ENCODE peak calls at places on chromosome 21, in four cellular contexts. T is kidney epithelial cell, P is stomach, O is PC-9. F is an unnamed sample.

GRCh38 chr21:26374817-26375216 is 198.3 kb downstream of the CYYR1 start:
- DNase-seq in T (no peak), P (no peak), O (no peak), F (no peak)

GRCh38 chr21:25896657-25897056 is 161.9 kb downstream of the GABPA start:
- DNase-seq in T (no peak), P (no peak), O (no peak), F (no peak)

GRCh38 chr21:44592446-44593365 is at the start of gene KRTAP10-6:
- DNase-seq in T (no peak), P (no peak), O (no peak), F (no peak)

GRCh38 chr21:43289966-43290365 is 121.2 kb downstream of the CRYAA start:
- DNase-seq in T (no peak), P (no peak), O (no peak), F (no peak)

GRCh38 chr21:44299085-44299457 is 782 bp upstream of the PFKL start:
- DNase-seq in T (no peak), P (no peak), O (no peak), F (no peak)

GRCh38 chr21:44490816-44491215 is 35.5 kb downstream of the LRRC3 start:
- DNase-seq in T (no peak), P (no peak), O (no peak), F (no peak)

GRCh38 chr21:40335689-40336088 is 468.5 kb downstream of the PCP4 start:
- DNase-seq in T (no peak), P (no peak), O (no peak), F (no peak)

GRCh38 chr21:15121655-15122120 is 56.9 kb upstream of the NRIP1 start:
- DNase-seq in T (no peak), P (peak), O (no peak), F (no peak)

GRCh38 chr21:14010729-14011128 is 200.0 kb downstream of the LIPI start:
- DNase-seq in T (no peak), P (no peak), O (no peak), F (no peak)

GRCh38 chr21:28771790-28772501 is 220.7 kb downstream of the LTN1 start:
- DNase-seq in T (no peak), P (no peak), O (peak), F (peak)

GRCh38 chr21:28768753-28769152 is 223.9 kb downstream of the LTN1 start:
- DNase-seq in T (no peak), P (no peak), O (no peak), F (no peak)

GRCh38 chr21:28773036-28773435 is 219.6 kb downstream of the LTN1 start:
- DNase-seq in T (no peak), P (no peak), O (no peak), F (no peak)

GRCh38 chr21:28769683-28770082 is 223.0 kb downstream of the LTN1 start:
- DNase-seq in T (no peak), P (no peak), O (no peak), F (peak)

DNA sequence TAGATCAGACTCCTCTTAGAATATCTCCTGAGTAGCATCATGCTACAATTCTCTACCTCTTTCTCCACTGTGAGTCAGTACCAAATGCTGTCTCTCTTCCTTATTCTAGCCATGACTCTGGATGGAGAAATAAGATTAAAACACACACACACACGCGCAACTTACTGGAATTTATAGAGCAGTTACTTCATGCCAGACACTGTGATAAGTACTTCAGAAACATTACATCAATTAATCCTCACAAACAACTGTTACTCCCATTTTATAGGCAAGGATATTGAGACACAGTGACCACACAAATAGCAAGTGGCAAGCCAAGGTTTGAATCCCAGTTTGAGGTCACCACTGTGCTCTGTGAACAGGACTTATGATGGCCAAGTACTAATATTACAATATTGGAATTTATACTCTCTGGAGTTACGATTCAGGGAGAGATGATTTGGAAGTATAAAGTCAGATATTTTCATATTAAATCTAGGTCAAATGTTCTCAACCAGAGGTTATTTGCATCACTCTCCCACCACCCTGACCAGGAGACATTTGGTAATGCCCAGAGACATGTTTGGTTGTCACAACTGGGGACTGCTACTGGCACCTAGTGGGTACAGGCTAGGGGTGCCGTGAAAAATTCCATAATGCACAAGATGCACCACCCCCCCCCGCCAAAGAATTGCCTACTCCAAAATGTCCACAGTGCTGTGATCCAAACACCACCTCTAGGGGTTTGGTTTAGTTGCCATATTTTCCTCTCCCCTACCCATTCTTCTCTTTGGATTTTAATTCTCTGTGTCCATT is 221.6 kb downstream of the LTN1 start:
- DNase-seq in T (no peak), P (no peak), O (no peak), F (peak)
- H3K4me3 ChIP-seq in T (no peak), P (no peak), O (no peak), F (no peak)

GRCh38 chr21:38126677-38127271 is 130.0 kb upstream of the KCNJ15 start:
- DNase-seq in T (peak), P (peak), O (peak), F (no peak)
- TF ChIP-seq CTCF in T (peak), P (peak), O (peak), F (peak)

DNA sequence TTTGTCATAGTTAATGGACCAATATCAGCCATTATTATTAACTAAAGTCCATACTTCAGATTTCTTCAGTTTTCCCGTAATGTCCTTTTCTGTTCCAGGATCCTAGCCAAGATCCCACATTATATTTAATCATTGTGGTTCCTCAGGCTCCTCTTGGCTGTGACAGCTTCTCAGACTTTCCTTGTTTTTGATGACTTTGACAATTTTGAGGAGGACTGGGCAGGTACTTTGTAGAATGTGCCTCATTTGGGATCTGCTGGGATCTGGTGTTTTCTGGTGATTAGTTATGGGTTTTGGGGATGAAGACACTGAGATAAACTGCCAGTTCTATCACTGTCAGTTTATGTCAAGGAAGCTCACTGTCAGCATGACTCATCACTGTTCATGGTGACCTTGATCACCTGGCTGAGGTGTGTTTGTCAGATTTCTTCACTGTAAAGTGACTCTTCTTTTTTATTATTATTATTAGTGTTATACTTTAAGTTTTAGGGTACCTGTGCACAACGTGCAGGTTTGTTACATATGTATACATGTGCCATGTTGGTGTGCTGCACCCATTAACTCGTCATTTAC is 66.3 kb downstream of the PCBP3 start:
- DNase-seq in T (no peak), P (no peak), O (no peak), F (no peak)
- H3K4me3 ChIP-seq in T (no peak), P (no peak), O (no peak), F (no peak)

GRCh38 chr21:29626787-29627470 is 312.9 kb downstream of the GRIK1 start:
- DNase-seq in T (no peak), P (no peak), O (no peak), F (no peak)
- TF ChIP-seq CTCF in T (no peak), P (no peak), O (no peak), F (no peak)

GRCh38 chr21:42062543-42063022 is 8.5 kb upstream of the UMODL1 start:
- DNase-seq in T (no peak), P (peak), O (no peak), F (no peak)
- H3K4me3 ChIP-seq in T (no peak), P (no peak), O (no peak), F (no peak)

GRCh38 chr21:20875741-20876140 is 122.5 kb upstream of the NCAM2 start:
- DNase-seq in T (no peak), P (no peak), O (no peak), F (no peak)
- TF ChIP-seq CTCF in T (peak), P (no peak), O (no peak), F (no peak)

GRCh38 chr21:35779690-35780570 is 280.4 kb downstream of the SETD4 start:
- DNase-seq in T (peak), P (no peak), O (no peak), F (peak)
- H3K4me3 ChIP-seq in T (no peak), P (no peak), O (no peak), F (no peak)

GRCh38 chr21:46634966-46635323 is 529 bp upstream of the PRMT2 start:
- DNase-seq in T (peak), P (peak), O (no peak), F (peak)
- TF ChIP-seq CTCF in T (peak), P (no peak), O (no peak), F (peak)

DNA sequence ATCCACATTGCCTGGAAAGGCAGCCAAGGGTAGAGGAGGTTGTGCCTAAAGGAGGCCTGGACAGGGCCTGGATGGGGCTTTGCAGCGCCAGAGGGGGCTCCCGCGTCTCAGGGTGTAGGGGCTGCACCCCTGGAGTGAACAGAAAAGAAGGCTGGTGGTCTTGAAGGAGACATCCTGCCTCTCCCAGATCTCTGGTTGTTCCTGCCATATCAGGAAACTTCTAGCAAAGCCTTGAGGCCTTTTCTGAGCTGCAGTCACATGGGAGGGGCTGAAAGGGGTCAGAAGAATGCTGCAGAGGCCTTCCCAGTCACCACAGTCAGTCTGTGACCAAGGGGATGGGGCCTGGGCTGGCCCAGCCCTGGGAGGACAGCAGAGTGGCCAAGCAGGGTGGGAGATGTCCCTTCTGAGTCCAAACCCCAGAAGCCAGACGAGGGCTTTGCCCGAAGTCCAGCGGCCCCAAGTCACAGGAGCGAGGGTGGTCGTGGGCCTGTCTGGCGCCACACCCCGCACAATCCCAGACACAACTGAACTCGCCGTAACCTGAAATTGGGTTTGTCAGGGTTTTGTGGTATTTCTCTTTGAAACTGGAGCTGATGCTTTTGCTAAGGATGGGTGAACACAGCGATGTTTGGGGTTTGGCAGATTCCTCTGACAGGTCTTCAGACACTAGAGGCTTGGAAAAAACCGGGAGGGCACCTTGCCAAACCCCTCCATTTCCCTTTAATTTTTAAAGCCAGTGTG is 29.6 kb downstream of the SIM2 start:
- DNase-seq in T (peak), P (peak), O (no peak), F (no peak)
- H3K4me3 ChIP-seq in T (no peak), P (no peak), O (no peak), F (no peak)